ENCODE peak calls at places on chromosomes 12 and 14, in nine cellular contexts. V is small intestine; J is PC-3; P is MM.1S; R is stimulated activated CD4-positive, alpha-beta T cell treated with anti-CD3 and anti-CD28 coated beads, Interleukin-15, amount 100 ng/mL, for 24 hours; U is activated T-cell treated with anti-CD3 and anti-CD28 coated beads, Interleukin-2, amount 50 U/mL, for 72 hours; C is iPS-NIHi11; L is NCI-H1436; M is A172. I is an unnamed sample.
A peak's percentile ranks its signal among the peaks of the same experiment; 100 is the strongest.

GRCh38 chr14:77203611-77204456 is 22.2 kb downstream of the TMEM63C start:
- DNase-seq in U (no peak), C (no peak), L (no peak), M (no peak), J (no peak), V (no peak), P (no peak), R (no peak), I (no peak)

GRCh38 chr12:119208626-119209061 is 29.9 kb downstream of the HSPB8 start:
- DNase-seq in M (peak; percentile 29), P (no peak), C (peak; percentile 25), U (no peak), V (no peak), L (peak; percentile 38), R (no peak), J (peak; percentile 4), I (peak; percentile 42)

GRCh38 chr14:89489796-89490506 is 72.9 kb upstream of the FOXN3 start:
- DNase-seq in L (no peak), V (no peak), U (no peak), C (no peak), M (no peak), P (no peak), R (no peak), J (no peak), I (no peak)

GRCh38 chr14:94423465-94424056 is 29.0 kb downstream of the SERPINA11 start:
- DNase-seq in C (peak; percentile 79), P (peak; percentile 25), U (peak; percentile 66), L (no peak), V (peak; percentile 77), J (peak; percentile 66), R (peak; percentile 74), M (peak; percentile 42), I (peak; percentile 52)

GRCh38 chr12:3034067-3034750 is 43.0 kb upstream of the TSPAN9 start:
- DNase-seq in J (peak; percentile 59), V (peak; percentile 69), L (peak; percentile 74), C (peak; percentile 92), R (peak; percentile 70), M (peak; percentile 66), U (peak; percentile 49), P (peak; percentile 47), I (peak; percentile 56)

GRCh38 chr12:40829738-40830144 is 137.5 kb downstream of the CNTN1 start:
- DNase-seq in M (peak; percentile 35), V (no peak), P (no peak), R (no peak), U (no peak), L (no peak), C (no peak), J (peak; percentile 65), I (no peak)

GRCh38 chr12:109815874-109816617 is 17.2 kb downstream of the TRPV4 start:
- DNase-seq in R (no peak), U (no peak), M (no peak), L (no peak), C (no peak), P (no peak), V (no peak), J (no peak), I (no peak)

GRCh38 chr14:101823511-101824120 is 62.1 kb downstream of the PPP2R5C start:
- DNase-seq in M (no peak), U (peak; percentile 83), C (no peak), R (peak; percentile 85), V (peak; percentile 48), P (no peak), L (no peak), J (no peak), I (no peak)

GRCh38 chr12:53579545-53579955 is 46.6 kb downstream of the ATF7 start:
- DNase-seq in U (no peak), C (no peak), V (no peak), J (no peak), L (no peak), P (no peak), M (no peak), R (no peak), I (no peak)

GRCh38 chr12:44015333-44015941 is 179.6 kb downstream of the TMEM117 start:
- DNase-seq in J (peak; percentile 79), R (no peak), L (peak; percentile 36), M (peak; percentile 37), V (peak; percentile 49), U (no peak), P (peak; percentile 73), C (peak; percentile 43), I (peak; percentile 52)

GRCh38 chr14:22689186-22689585 is 45.0 kb upstream of the OR6J1 start:
- DNase-seq in U (peak; percentile 21), C (no peak), R (no peak), P (no peak), V (peak; percentile 87), L (no peak), J (peak; percentile 89), M (peak; percentile 91), I (peak; percentile 97)

GRCh38 chr12:1972856-1973317 is 31.4 kb downstream of the DCP1B start:
- DNase-seq in L (no peak), R (no peak), J (no peak), P (no peak), C (no peak), U (no peak), M (peak; percentile 3), V (no peak), I (peak; percentile 21)

GRCh38 chr12:40569626-40570179 is 122.5 kb upstream of the CNTN1 start:
- DNase-seq in R (no peak), P (no peak), C (no peak), V (no peak), U (no peak), J (peak; percentile 1), M (peak; percentile 3), L (no peak), I (no peak)

GRCh38 chr12:52187640-52188039 is 4.2 kb downstream of the KRT80 start:
- DNase-seq in V (no peak), P (no peak), L (no peak), C (no peak), J (no peak), M (no peak), U (no peak), R (no peak), I (no peak)

GRCh38 chr14:80845877-80846276 is 95.7 kb downstream of the CEP128 start:
- DNase-seq in P (no peak), L (no peak), J (peak; percentile 61), U (no peak), R (no peak), V (no peak), M (no peak), C (no peak), I (no peak)

GRCh38 chr12:80648866-80649265 is 58.6 kb upstream of the MYF6 start:
- DNase-seq in R (no peak), C (no peak), P (no peak), M (peak; percentile 61), L (no peak), J (peak; percentile 59), U (no peak), V (no peak), I (peak; percentile 74)

GRCh38 chr12:109539508-109539907 is 33.8 kb downstream of the MMAB start:
- DNase-seq in R (no peak), V (no peak), J (peak; percentile 83), C (no peak), M (peak; percentile 15), U (no peak), P (no peak), L (no peak), I (peak; percentile 76)

GRCh38 chr12:48956279-48957140 is 777 bp downstream of the ARF3 start:
- DNase-seq in P (no peak), M (peak; percentile 96), V (peak; percentile 78), L (peak; percentile 56), J (peak; percentile 95), R (peak; percentile 52), C (peak; percentile 94), U (no peak), I (peak; percentile 97)

GRCh38 chr14:63555572-63555971 is 12.4 kb upstream of the PPP2R5E start:
- DNase-seq in U (no peak), V (no peak), P (no peak), R (peak; percentile 20), J (no peak), L (no peak), M (no peak), C (no peak), I (no peak)

GRCh38 chr14:103199141-103199540 is 75.9 kb downstream of the TNFAIP2 start:
- DNase-seq in M (no peak), R (no peak), P (no peak), C (no peak), U (no peak), V (no peak), L (no peak), J (no peak), I (no peak)

GRCh38 chr14:103052407-103052806 is 4.9 kb downstream of the CDC42BPB start:
- DNase-seq in R (no peak), M (no peak), J (no peak), V (no peak), U (no peak), C (no peak), P (no peak), L (no peak), I (no peak)

GRCh38 chr12:71730936-71731335 is 23.7 kb upstream of the RAB21 start:
- DNase-seq in J (peak; percentile 30), M (peak; percentile 84), C (no peak), U (no peak), V (no peak), R (no peak), P (no peak), L (no peak), I (no peak)

GRCh38 chr12:81679614-81680013 is 79.5 kb downstream of the PPFIA2 start:
- DNase-seq in U (no peak), V (no peak), M (no peak), L (no peak), J (no peak), P (no peak), R (no peak), C (no peak), I (no peak)

GRCh38 chr12:39065455-39065854 is 160.1 kb upstream of the CPNE8 start:
- DNase-seq in M (no peak), R (no peak), V (no peak), P (no peak), U (no peak), J (no peak), C (no peak), L (no peak), I (no peak)